ENCODE peak calls at places on chromosomes 1 and 21, in six cellular contexts. Y, C, G, X, M and P are unnamed samples.

GRCh38 chr21:41651396-41651795 is 115.5 kb downstream of the RIPK4 start:
- DNase-seq in Y (no peak), C (no peak), G (no peak), X (peak), M (peak), P (no peak)

GRCh38 chr1:171674443-171675405 is 22.2 kb upstream of the MYOC start:
- DNase-seq in Y (no peak), C (no peak), G (no peak), X (no peak), M (no peak), P (no peak)

GRCh38 chr1:205044745-205045144 is 1.7 kb downstream of the CNTN2 start:
- DNase-seq in Y (no peak), C (no peak), G (no peak), X (no peak), M (no peak), P (no peak)

GRCh38 chr21:33254766-33255165 is 11.4 kb upstream of the IL10RB start:
- DNase-seq in Y (no peak), C (no peak), G (no peak), X (no peak), M (no peak), P (no peak)

GRCh38 chr1:198096390-198096789 is 60.4 kb upstream of the NEK7 start:
- DNase-seq in Y (no peak), C (no peak), G (peak), X (no peak), M (no peak), P (no peak)

GRCh38 chr21:40284481-40284880 is 417.2 kb downstream of the PCP4 start:
- DNase-seq in Y (no peak), C (no peak), G (no peak), X (no peak), M (no peak), P (no peak)

GRCh38 chr1:68111804-68112436 is 61.5 kb upstream of the DIRAS3 start:
- DNase-seq in Y (no peak), C (peak), G (peak), X (peak), M (peak), P (no peak)

GRCh38 chr21:37204580-37204979 is 62.6 kb downstream of the VPS26C start:
- DNase-seq in Y (no peak), C (no peak), G (no peak), X (no peak), M (no peak), P (no peak)

GRCh38 chr1:1554926-1555915 is 14.8 kb upstream of the TMEM240 start:
- DNase-seq in Y (no peak), C (no peak), G (peak), X (no peak), M (peak), P (no peak)

GRCh38 chr1:3077561-3077960 is 8.6 kb downstream of the PRDM16 start:
- DNase-seq in Y (no peak), C (no peak), G (no peak), X (no peak), M (no peak), P (no peak)

GRCh38 chr1:17688217-17688810 is 66.8 kb upstream of the ACTL8 start:
- DNase-seq in Y (no peak), C (no peak), G (no peak), X (no peak), M (no peak), P (no peak)

GRCh38 chr1:82838066-82838465 is 1037.3 kb downstream of the ADGRL2 start:
- DNase-seq in Y (no peak), C (no peak), G (peak), X (no peak), M (peak), P (no peak)

GRCh38 chr1:24888061-24888970 is 41.8 kb downstream of the RUNX3 start:
- DNase-seq in Y (no peak), C (no peak), G (no peak), X (no peak), M (no peak), P (peak)

GRCh38 chr1:213082778-213083445 is 31.9 kb downstream of the RPS6KC1 start:
- DNase-seq in Y (no peak), C (no peak), G (no peak), X (no peak), M (peak), P (no peak)

GRCh38 chr1:50123071-50123470 is 14.4 kb downstream of the ELAVL4 start:
- DNase-seq in Y (no peak), C (no peak), G (no peak), X (no peak), M (peak), P (no peak)

DNA sequence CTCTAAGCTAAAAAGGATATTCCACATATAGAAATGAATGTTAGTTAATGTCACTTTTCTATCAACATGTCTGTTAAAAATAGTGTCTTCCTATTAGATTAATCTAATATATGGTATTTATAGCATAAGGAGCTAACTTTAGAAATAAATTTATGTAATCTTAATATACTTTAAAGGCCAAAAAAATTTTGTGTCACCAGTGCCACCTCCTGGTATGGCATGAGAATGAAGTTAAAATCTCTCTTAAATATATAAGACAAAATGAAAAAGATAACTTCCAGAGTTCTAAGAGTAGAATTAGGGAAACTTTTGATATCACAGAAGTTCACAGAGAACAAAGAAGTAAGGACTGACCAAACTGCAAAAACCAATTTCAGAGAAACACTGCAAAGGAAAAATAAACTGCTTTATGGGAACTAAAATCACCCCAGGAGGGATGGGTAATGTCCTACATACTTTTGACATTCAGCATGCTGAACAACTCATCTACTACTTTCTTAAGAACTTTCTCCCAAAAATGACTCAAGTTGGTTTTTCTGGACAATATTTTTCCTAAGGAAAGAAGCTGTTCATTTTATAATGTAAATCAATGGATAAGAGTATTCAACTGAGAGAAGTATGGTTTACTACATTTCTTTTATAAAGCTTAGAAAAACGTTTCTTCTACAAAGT is 82.8 kb downstream of the TRIM33 start:
- DNase-seq in Y (peak), C (no peak), G (no peak), X (no peak), M (peak), P (no peak)
- TF ChIP-seq CTCF in Y (peak), C (no peak), G (peak), X (peak), M (peak), P (peak)

GRCh38 chr1:88009916-88010315 is 674.2 kb upstream of the PKN2 start:
- DNase-seq in Y (no peak), C (no peak), G (no peak), X (no peak), M (no peak), P (no peak)
- TF ChIP-seq CTCF in Y (no peak), C (no peak), G (no peak), X (no peak), M (peak), P (no peak)

DNA sequence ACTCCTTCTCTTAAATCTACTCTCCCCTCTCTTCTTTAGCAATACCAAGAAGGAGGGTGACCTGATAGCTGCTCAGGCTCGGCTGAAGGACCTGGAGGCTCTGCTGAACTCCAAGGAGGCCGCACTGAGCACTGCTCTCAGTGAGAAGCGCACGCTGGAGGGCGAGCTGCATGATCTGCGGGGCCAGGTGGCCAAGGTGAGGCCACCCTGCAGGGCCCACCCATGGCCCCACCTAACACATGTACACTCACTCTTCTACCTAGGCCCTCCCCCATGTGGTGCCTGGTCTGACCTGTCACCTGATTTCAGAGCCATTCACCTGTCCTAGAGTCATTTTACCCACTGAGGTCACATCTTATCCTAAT is 16.0 kb downstream of the LMNA start:
- DNase-seq in Y (no peak), C (no peak), G (no peak), X (no peak), M (no peak), P (no peak)
- TF ChIP-seq CTCF in Y (no peak), C (no peak), G (no peak), X (no peak), M (no peak), P (no peak)

DNA sequence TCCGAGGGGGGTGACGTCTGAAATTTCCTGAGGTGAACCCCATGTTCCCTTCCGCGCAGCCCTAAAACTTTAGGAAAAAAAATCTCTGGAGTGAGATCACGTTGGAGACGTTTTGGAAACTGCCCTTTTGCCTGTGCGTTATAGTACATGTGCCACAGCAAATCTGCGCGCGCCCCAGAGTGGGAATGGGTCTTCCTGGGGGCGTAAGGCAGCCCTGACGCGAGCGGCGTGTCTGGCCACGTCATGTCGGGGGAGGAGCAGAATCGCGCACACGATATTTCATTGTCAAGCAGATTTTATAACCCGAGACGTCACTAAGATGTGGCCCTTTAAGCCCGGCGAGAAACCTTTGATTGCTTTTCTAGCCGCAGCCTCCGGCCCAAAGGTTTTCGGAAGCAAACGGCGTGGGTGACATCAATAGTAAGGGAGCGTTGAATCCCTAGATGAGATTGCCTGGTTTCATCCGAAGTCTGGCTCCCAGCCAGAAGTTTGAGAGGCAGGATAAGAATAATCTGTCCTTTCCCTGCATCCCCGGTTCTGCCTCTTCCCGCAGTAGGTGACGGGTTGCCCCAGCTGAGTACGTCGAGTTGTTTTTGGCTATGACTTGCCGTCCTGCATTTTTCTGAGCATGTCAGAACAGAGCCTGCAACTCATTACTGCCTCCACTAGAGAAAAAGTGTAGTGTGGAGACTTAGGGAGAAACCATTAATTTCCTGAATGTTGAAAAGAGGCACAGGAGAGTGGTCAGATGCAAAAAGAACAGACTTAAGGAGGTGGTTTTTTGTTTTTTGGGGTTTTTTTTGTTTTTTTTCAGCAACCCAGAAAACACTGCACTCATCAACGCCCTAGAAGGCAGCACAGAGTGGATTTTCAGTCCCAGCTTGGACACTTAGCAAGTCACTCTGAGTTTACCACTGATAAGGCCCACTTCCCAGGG is 800 bp upstream of the PMVK start:
- DNase-seq in Y (peak), C (peak), G (peak), X (peak), M (peak), P (peak)
- TF ChIP-seq CTCF in Y (peak), C (no peak), G (peak), X (no peak), M (peak), P (no peak)

GRCh38 chr1:53765656-53766055 is 26.7 kb upstream of the GLIS1 start:
- DNase-seq in Y (no peak), C (no peak), G (peak), X (no peak), M (no peak), P (no peak)

GRCh38 chr1:53766194-53766748 is 27.3 kb upstream of the GLIS1 start:
- DNase-seq in Y (no peak), C (no peak), G (no peak), X (no peak), M (no peak), P (no peak)

GRCh38 chr1:53763911-53764310 is 24.9 kb upstream of the GLIS1 start:
- DNase-seq in Y (no peak), C (no peak), G (no peak), X (no peak), M (no peak), P (no peak)

GRCh38 chr1:53766766-53767409 is 27.9 kb upstream of the GLIS1 start:
- DNase-seq in Y (no peak), C (no peak), G (peak), X (no peak), M (no peak), P (no peak)

DNA sequence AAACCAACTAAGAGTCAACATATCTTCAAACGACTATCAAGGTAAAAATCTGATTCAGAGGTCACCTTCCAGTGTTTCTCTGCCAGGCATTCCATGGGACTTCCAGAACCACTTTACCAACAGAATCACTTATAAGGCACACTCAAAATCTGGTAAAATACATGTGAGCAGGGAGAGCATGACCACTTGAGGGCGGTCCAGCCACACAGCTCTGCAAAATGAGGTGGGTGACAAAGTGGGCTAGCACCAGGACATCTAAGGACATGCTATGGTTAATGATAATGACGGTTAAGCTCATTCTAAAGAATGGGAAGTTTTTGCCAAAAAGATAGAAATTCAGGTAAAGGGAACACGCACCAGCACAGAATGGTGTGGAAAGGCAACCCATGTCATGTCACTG is 24.5 kb upstream of the GLIS1 start:
- DNase-seq in Y (no peak), C (no peak), G (no peak), X (no peak), M (no peak), P (no peak)
- TF ChIP-seq CTCF in Y (peak), C (no peak), G (peak), X (no peak), M (peak), P (no peak)

GRCh38 chr1:85078903-85079302 is 30.6 kb upstream of the MCOLN3 start:
- DNase-seq in Y (peak), C (no peak), G (peak), X (no peak), M (peak), P (no peak)
- TF ChIP-seq CTCF in Y (peak), C (no peak), G (peak), X (no peak), M (peak), P (peak)

GRCh38 chr1:59188413-59189213 is 108.3 kb upstream of the FGGY start:
- DNase-seq in Y (no peak), C (no peak), G (no peak), X (no peak), M (no peak), P (no peak)

GRCh38 chr1:59185163-59185855 is 111.6 kb upstream of the FGGY start:
- DNase-seq in Y (no peak), C (no peak), G (no peak), X (no peak), M (no peak), P (no peak)

GRCh38 chr1:59183918-59184317 is 113.0 kb upstream of the FGGY start:
- DNase-seq in Y (no peak), C (no peak), G (no peak), X (no peak), M (no peak), P (no peak)

GRCh38 chr1:59184506-59184905 is 112.4 kb upstream of the FGGY start:
- DNase-seq in Y (no peak), C (no peak), G (no peak), X (no peak), M (no peak), P (no peak)

DNA sequence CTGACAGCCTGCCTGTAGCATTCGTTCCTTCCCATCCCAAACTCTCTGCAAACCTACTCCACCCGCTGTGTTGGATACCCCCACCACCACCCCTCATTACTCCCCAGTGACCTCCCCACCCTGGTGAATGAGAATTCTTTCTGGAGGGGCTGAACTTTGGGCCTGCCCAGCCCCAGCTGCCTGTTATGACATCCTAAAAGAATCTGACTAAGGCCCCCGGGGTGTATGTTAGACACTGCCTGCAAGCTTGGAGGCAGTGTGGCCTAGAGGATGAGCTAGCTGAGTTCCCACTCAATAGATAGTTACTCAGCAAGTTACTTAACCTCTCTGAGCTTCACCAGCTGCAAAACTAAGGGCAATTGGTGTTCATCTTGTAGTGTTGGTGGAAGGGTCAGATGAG is 110.2 kb upstream of the FGGY start:
- DNase-seq in Y (no peak), C (no peak), G (peak), X (no peak), M (no peak), P (no peak)
- TF ChIP-seq CTCF in Y (no peak), C (no peak), G (peak), X (no peak), M (no peak), P (no peak)